ENCODE peak calls at places on chromosome 22, in seven cellular contexts. H, E, L, K, J, I and F are unnamed samples.
A peak's percentile ranks its signal among the peaks of the same experiment; 100 is the strongest.

GRCh38 chr22:33909075-33909458 is 11.2 kb downstream of the LARGE1 start:
- DNase-seq in L (peak; percentile 62), H (no peak), I (peak; percentile 84), K (no peak), J (no peak), E (no peak), F (no peak)

GRCh38 chr22:39825661-39826102 is 67.9 kb downstream of the ENTHD1 start:
- DNase-seq in I (no peak), J (no peak), L (no peak), K (no peak), H (no peak), E (no peak), F (no peak)

GRCh38 chr22:29457730-29458129 is 19.3 kb downstream of the RFPL1 start:
- DNase-seq in K (peak; percentile 82), I (peak; percentile 37), L (peak; percentile 45), E (no peak), H (no peak), J (peak; percentile 93), F (no peak)

GRCh38 chr22:19888131-19888746 is 33.6 kb upstream of the GNB1L start:
- DNase-seq in H (no peak), L (no peak), K (no peak), I (no peak), E (no peak), J (no peak), F (no peak)

GRCh38 chr22:21020802-21021429 is 6.0 kb downstream of the P2RX6 start:
- DNase-seq in K (peak; percentile 55), I (no peak), E (no peak), J (peak; percentile 85), L (no peak), H (no peak), F (peak; percentile 35)

GRCh38 chr22:41532908-41533825 is 11.1 kb downstream of the POLR3H start:
- DNase-seq in H (no peak), K (peak; percentile 86), L (peak; percentile 88), I (peak; percentile 58), J (peak; percentile 89), E (peak; percentile 39), F (peak; percentile 60)

GRCh38 chr22:39351689-39352214 is 2.0 kb downstream of the SYNGR1 start:
- DNase-seq in J (peak; percentile 64), E (no peak), L (no peak), H (no peak), K (no peak), I (peak; percentile 44), F (no peak)

GRCh38 chr22:24482586-24482985 is 12.5 kb upstream of the UPB1 start:
- DNase-seq in K (no peak), H (no peak), L (no peak), E (no peak), I (peak; percentile 79), J (no peak), F (no peak)

GRCh38 chr22:45631140-45631539 is 40.5 kb upstream of the ATXN10 start:
- DNase-seq in K (peak; percentile 33), E (no peak), J (peak; percentile 83), I (no peak), L (no peak), H (no peak), F (no peak)

GRCh38 chr22:35560366-35560765 is 19.7 kb downstream of the RASD2 start:
- DNase-seq in L (no peak), H (no peak), J (no peak), K (no peak), I (no peak), E (no peak), F (no peak)

GRCh38 chr22:35558719-35559118 is 18.1 kb downstream of the RASD2 start:
- DNase-seq in K (no peak), L (no peak), E (no peak), J (no peak), H (no peak), I (no peak), F (no peak)

GRCh38 chr22:35560824-35561223 is 20.2 kb downstream of the RASD2 start:
- DNase-seq in I (no peak), L (no peak), J (no peak), E (no peak), K (no peak), H (no peak), F (no peak)

GRCh38 chr22:35558031-35558430 is 17.4 kb downstream of the RASD2 start:
- DNase-seq in E (no peak), J (no peak), I (no peak), H (no peak), K (no peak), L (no peak), F (no peak)

GRCh38 chr22:35559354-35560005 is 18.8 kb downstream of the RASD2 start:
- DNase-seq in L (no peak), I (no peak), E (no peak), K (no peak), H (no peak), J (no peak), F (no peak)
- H3K4me3 ChIP-seq in L (no peak overlapping the region), I (no peak overlapping the region), E (no peak overlapping the region), K (no peak overlapping the region), H (no peak overlapping the region), J (no peak overlapping the region), F (no peak overlapping the region)

GRCh38 chr22:49049691-49050090 is 778.0 kb downstream of the BRD1 start:
- DNase-seq in H (no peak), K (no peak), L (no peak), E (no peak), J (no peak), I (no peak), F (no peak)

GRCh38 chr22:49053574-49053973 is 774.1 kb downstream of the BRD1 start:
- DNase-seq in J (no peak), K (no peak), L (no peak), H (no peak), E (no peak), I (no peak), F (no peak)

GRCh38 chr22:49052023-49052538 is 775.6 kb downstream of the BRD1 start:
- DNase-seq in H (no peak), I (no peak), K (no peak), E (peak; percentile 15), L (no peak), J (no peak), F (no peak)

GRCh38 chr22:49052560-49052959 is 775.1 kb downstream of the BRD1 start:
- DNase-seq in J (no peak), I (no peak), E (no peak), K (no peak), H (no peak), L (no peak), F (no peak)

GRCh38 chr22:49051491-49052022 is 776.1 kb downstream of the BRD1 start:
- DNase-seq in L (no peak), I (no peak), K (no peak), E (no peak), H (no peak), J (no peak), F (no peak)
- H3K27me3 ChIP-seq in L (peaks cover 3% of the 10 kb centered on the region), I (no peaks in the 10 kb centered on the region), K (no peaks in the 10 kb centered on the region), E (no peaks in the 10 kb centered on the region), H (no peaks in the 10 kb centered on the region), J (no peaks in the 10 kb centered on the region), F (no peaks in the 10 kb centered on the region)

GRCh38 chr22:46846154-46846831 is 83.8 kb downstream of the TBC1D22A start:
- DNase-seq in K (no peak), J (no peak), E (no peak), I (peak; percentile 19), L (no peak), H (no peak), F (no peak)

GRCh38 chr22:46843691-46844297 is 81.3 kb downstream of the TBC1D22A start:
- DNase-seq in E (no peak), J (no peak), I (peak; percentile 45), K (no peak), L (no peak), H (no peak), F (no peak)

GRCh38 chr22:46842606-46843005 is 80.2 kb downstream of the TBC1D22A start:
- DNase-seq in H (no peak), J (no peak), L (no peak), E (no peak), K (no peak), I (no peak), F (no peak)

GRCh38 chr22:46845281-46846153 is 83.1 kb downstream of the TBC1D22A start:
- DNase-seq in H (no peak), E (no peak), I (peak; percentile 63), J (no peak), L (no peak), K (no peak), F (no peak)

GRCh38 chr22:46844606-46845210 is 82.3 kb downstream of the TBC1D22A start:
- DNase-seq in J (no peak), H (no peak), K (no peak), E (no peak), L (no peak), I (no peak), F (no peak)
- H3K4me3 ChIP-seq in J (no peak overlapping the region), H (peak overlapping the region; percentile 33), K (no peak overlapping the region), E (no peak overlapping the region), L (no peak overlapping the region), I (no peak overlapping the region), F (no peak overlapping the region)

GRCh38 chr22:22113701-22114100 is 130.9 kb upstream of the VPREB1 start:
- DNase-seq in L (no peak), H (no peak), J (no peak), K (no peak), I (no peak), E (no peak), F (no peak)

GRCh38 chr22:22111267-22111751 is 128.7 kb upstream of the TOP3B start:
- DNase-seq in E (no peak), I (peak; percentile 95), H (no peak), K (no peak), L (peak; percentile 49), J (no peak), F (no peak)

GRCh38 chr22:22110548-22111266 is 128.1 kb upstream of the TOP3B start:
- DNase-seq in L (peak; percentile 61), J (peak; percentile 74), H (no peak), K (peak; percentile 62), E (no peak), I (peak; percentile 78), F (no peak)

GRCh38 chr22:22112533-22113294 is 130.1 kb upstream of the TOP3B start:
- DNase-seq in K (no peak), I (no peak), L (no peak), E (no peak), J (no peak), H (no peak), F (no peak)

GRCh38 chr22:22111983-22112382 is 129.4 kb upstream of the TOP3B start:
- DNase-seq in E (no peak), K (no peak), L (no peak), H (no peak), I (no peak), J (no peak), F (no peak)
- H3K27me3 ChIP-seq in E (no peaks in the 10 kb centered on the region), K (peaks cover 72% of the 10 kb centered on the region), L (no peaks in the 10 kb centered on the region), H (no peaks in the 10 kb centered on the region), I (no peaks in the 10 kb centered on the region), J (peaks cover 76% of the 10 kb centered on the region), F (no peaks in the 10 kb centered on the region)